ENCODE peak calls at places on chromosomes 6 and 20, in six cellular contexts. L is Peyer's patch; E is activated CD8-positive, alpha-beta T cell treated with anti-CD3 and anti-CD28 coated beads for 36 hours; I is nephron progenitor cell; C is sigmoid colon; H is BJ. X is an unnamed sample.

GRCh38 chr6:31758281-31758680 is 4.2 kb upstream of the SAPCD1 start:
- DNase-seq in H (no peak), I (no peak), E (no peak), L (no peak), C (no peak), X (no peak)

GRCh38 chr6:2891768-2892170 is 11.3 kb downstream of the SERPINB9 start:
- DNase-seq in C (no peak), L (peak), I (no peak), H (no peak), E (peak), X (no peak)

GRCh38 chr20:64080013-64080812 is at the start of gene OPRL1:
- DNase-seq in C (no peak), I (no peak), H (no peak), E (peak), L (no peak), X (no peak)

GRCh38 chr6:31575335-31575901 is at the start of gene TNF:
- DNase-seq in L (no peak), I (no peak), C (peak), E (peak), H (no peak), X (peak)

GRCh38 chr6:44898296-44898930 is 429.7 kb upstream of the RUNX2 start:
- DNase-seq in L (no peak), C (no peak), I (no peak), E (no peak), H (peak), X (peak)

GRCh38 chr20:46131396-46131795 is 13.3 kb downstream of the CD40 start:
- DNase-seq in L (no peak), H (no peak), C (no peak), I (no peak), E (no peak), X (peak)

GRCh38 chr6:154399097-154399496 is 42.5 kb upstream of the IPCEF1 start:
- DNase-seq in L (no peak), E (no peak), I (no peak), C (no peak), H (no peak), X (peak)

GRCh38 chr20:5660346-5660745 is 89.9 kb upstream of the SHLD1 start:
- DNase-seq in H (no peak), C (no peak), L (no peak), I (no peak), E (no peak), X (peak)

GRCh38 chr20:31551581-31552081 is 37.4 kb downstream of the HM13 start:
- DNase-seq in I (no peak), L (no peak), E (no peak), C (no peak), H (no peak), X (no peak)

GRCh38 chr6:162343902-162344226 is 383.7 kb downstream of the PRKN start:
- DNase-seq in H (no peak), I (no peak), C (no peak), L (no peak), E (no peak), X (no peak)

GRCh38 chr6:22448311-22448711 is 121.1 kb upstream of the HDGFL1 start:
- DNase-seq in H (no peak), E (no peak), L (no peak), I (peak), C (no peak), X (no peak)

GRCh38 chr6:7243188-7243942 is 69.6 kb downstream of the SSR1 start:
- DNase-seq in I (peak), L (no peak), H (peak), C (no peak), E (peak), X (peak)

GRCh38 chr6:33620158-33620583 is 951 bp upstream of the ITPR3 start:
- DNase-seq in H (no peak), E (peak), C (no peak), I (peak), L (peak), X (peak)

GRCh38 chr6:13415276-13415675 is 72.1 kb downstream of the GFOD1 start:
- DNase-seq in L (no peak), E (no peak), I (no peak), H (no peak), C (no peak), X (no peak)

GRCh38 chr6:27479319-27480182 is 6.6 kb upstream of the ZNF184 start:
- DNase-seq in I (peak), L (peak), H (peak), C (peak), E (peak), X (peak)

GRCh38 chr6:143465546-143465945 is 14.9 kb downstream of the PEX3 start:
- DNase-seq in L (no peak), C (no peak), I (no peak), E (no peak), H (no peak), X (no peak)

GRCh38 chr20:32483351-32484220 is 101.5 kb downstream of the NOL4L start:
- DNase-seq in C (peak), H (no peak), E (peak), I (peak), L (peak), X (peak)

GRCh38 chr6:10719386-10720228 is 3.3 kb upstream of the TMEM14C start:
- DNase-seq in C (no peak), H (no peak), I (no peak), E (peak), L (no peak), X (no peak)

GRCh38 chr20:9578584-9578983 is 64.2 kb downstream of the LAMP5 start:
- DNase-seq in L (no peak), C (no peak), I (no peak), H (no peak), E (no peak), X (no peak)

GRCh38 chr6:53066059-53066406 is 829 bp downstream of the FBXO9 start:
- DNase-seq in H (no peak), E (peak), C (peak), L (peak), I (peak), X (no peak)

GRCh38 chr6:161462148-161462547 is 188.3 kb upstream of the AGPAT4 start:
- DNase-seq in H (no peak), E (no peak), C (no peak), L (no peak), I (no peak), X (no peak)

GRCh38 chr6:27553123-27553904 is 80.4 kb upstream of the ZNF184 start:
- DNase-seq in L (no peak), I (peak), H (no peak), C (no peak), E (peak), X (peak)

GRCh38 chr20:4272225-4272624 is 256.9 kb upstream of the RNF24 start:
- DNase-seq in H (no peak), I (no peak), E (no peak), C (no peak), L (no peak), X (no peak)

GRCh38 chr6:139983555-139984276 is 609.3 kb upstream of the CITED2 start:
- DNase-seq in L (no peak), I (no peak), C (no peak), E (no peak), H (peak), X (peak)

GRCh38 chr6:1381397-1382330 is 7.7 kb upstream of the FOXF2 start:
- DNase-seq in I (peak), E (peak), C (no peak), L (peak), H (no peak), X (no peak)

GRCh38 chr6:159890201-159890600 is 587 bp upstream of the MAS1 start:
- DNase-seq in H (no peak), C (no peak), L (no peak), E (no peak), I (no peak), X (no peak)

DNA sequence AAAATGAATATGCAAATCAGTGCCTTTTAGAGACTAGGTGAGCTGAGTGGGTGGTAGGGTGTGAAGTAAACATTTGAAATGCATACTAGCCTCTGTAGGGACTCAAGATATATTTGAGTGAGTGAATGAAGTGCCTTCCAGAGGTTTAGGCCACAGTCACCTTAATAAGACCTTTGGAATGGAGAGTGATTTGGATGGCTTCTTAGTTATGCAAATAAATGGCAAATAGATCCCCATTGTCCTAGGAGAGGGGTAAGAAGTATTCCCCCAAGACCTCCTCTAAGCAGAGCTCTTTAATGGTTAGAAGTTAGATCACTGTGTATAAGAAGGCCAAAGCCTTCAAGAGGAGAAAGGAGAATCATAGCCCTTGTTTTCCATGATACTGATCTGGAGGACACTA is 47.8 kb upstream of the IMPG1 start:
- DNase-seq in I (no peak), H (no peak), L (no peak), C (no peak), E (no peak), X (no peak)
- TF ChIP-seq CTCF in I (no peak), H (no peak), L (no peak), C (no peak), E (no peak), X (no peak)

GRCh38 chr6:38722037-38722436 is 6.9 kb downstream of the DNAH8 start:
- DNase-seq in C (no peak), L (no peak), I (no peak), E (no peak), H (no peak), X (no peak)

GRCh38 chr6:38716825-38717224 is 1.7 kb downstream of the DNAH8 start:
- DNase-seq in E (no peak), L (no peak), C (no peak), I (no peak), H (no peak), X (no peak)

GRCh38 chr6:38722727-38723334 is 7.7 kb downstream of the DNAH8 start:
- DNase-seq in H (no peak), C (no peak), L (no peak), E (no peak), I (no peak), X (no peak)

GRCh38 chr6:38719358-38719757 is 4.2 kb downstream of the DNAH8 start:
- DNase-seq in C (no peak), H (no peak), E (no peak), L (no peak), I (no peak), X (no peak)

GRCh38 chr6:38720295-38720694 is 5.2 kb downstream of the DNAH8 start:
- DNase-seq in E (no peak), I (no peak), C (no peak), H (no peak), L (no peak), X (no peak)
- TF ChIP-seq CTCF in E (no peak), I (no peak), C (no peak), H (peak), L (no peak), X (peak)

DNA sequence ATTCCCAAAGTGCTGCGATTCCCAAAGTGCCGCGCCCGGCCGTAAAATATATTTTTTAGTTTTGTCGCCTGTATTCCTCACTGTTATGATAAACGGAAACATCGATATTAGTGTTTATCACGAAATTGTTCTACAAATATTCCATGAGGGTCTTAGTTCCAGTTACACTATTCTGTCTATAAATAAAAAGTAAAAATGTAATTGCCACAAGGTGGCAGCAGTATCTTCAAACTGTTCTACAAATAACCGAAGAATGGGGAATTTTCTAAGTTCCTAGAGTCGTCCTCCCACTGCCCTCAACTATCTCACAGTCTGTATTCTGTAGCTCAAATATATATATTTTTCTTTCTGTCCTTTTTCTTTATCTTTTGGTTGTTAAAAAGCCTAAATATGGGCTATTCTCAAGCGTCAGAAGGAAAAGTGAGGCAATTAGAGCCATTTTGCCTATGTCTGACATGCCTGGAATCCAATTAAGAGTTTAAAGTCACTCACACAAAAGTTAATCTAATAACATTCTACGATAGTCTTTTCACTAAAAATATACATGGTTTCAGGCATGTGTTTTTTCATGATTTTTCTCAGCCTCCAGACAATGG is 14.1 kb upstream of the FAM162B start:
- DNase-seq in I (peak), H (no peak), C (no peak), E (no peak), L (no peak), X (peak)
- TF ChIP-seq CTCF in I (peak), H (peak), C (no peak), E (peak), L (no peak), X (peak)

DNA sequence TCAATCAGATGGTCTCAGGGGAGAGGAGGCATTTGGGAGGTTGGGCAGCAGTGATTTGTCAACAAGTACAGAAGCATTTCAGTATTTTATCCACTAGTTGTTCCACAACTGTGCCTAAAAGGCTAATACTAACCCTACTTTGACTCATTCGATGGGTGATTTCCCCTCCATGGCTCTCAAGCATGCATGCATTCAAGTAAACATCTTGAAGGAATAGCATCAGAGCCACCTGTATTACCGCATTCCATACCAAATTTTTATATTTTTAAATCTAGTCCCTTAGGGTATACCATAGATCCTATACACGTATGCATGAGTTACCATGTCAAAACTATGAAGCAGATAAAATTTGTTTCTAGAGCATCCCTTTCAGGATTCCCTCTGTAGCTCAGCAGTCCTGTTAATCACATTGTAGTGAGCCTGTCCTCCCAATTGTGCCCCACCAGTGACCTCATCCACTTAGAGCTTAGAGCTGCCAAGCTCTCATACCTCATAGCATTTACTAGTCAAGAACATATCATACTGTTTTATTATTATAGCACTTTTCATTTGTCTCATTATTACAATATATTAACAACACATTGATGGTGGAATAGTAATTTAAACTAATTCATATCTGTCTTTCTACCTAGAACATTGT is 213.8 kb downstream of the LAMA2 start:
- DNase-seq in E (no peak), L (no peak), I (no peak), H (no peak), C (no peak), X (no peak)
- TF ChIP-seq CTCF in E (no peak), L (no peak), I (no peak), H (no peak), C (no peak), X (no peak)